ENCODE peak calls at places on chromosomes 6 and 20, in nine cellular contexts. S is AG08396; C is WTC11; F is HuH-7; K is epithelial cell of prostate; A is midbrain; Z is naive B cell; M is effector CD8-positive, alpha-beta T cell; R is NCI-H1092. E is an unnamed sample.

GRCh38 chr20:8837396-8837795 is 231.5 kb upstream of the PLCB4 start:
- DNase-seq in S (peak; percentile 38), C (no peak), F (no peak), K (peak; percentile 5), A (no peak), Z (no peak), M (no peak), R (no peak), E (no peak)

GRCh38 chr6:50610562-50610961 is 102.8 kb upstream of the TFAP2D start:
- DNase-seq in S (no peak), C (no peak), F (no peak), K (no peak), A (no peak), Z (no peak), M (no peak), R (no peak), E (no peak)

GRCh38 chr6:167825759-167826229 is 917 bp upstream of the AFDN start:
- DNase-seq in S (peak; percentile 72), C (peak; percentile 87), F (peak; percentile 95), K (no peak), A (no peak), Z (no peak), M (no peak), R (peak; percentile 56), E (no peak)

GRCh38 chr6:114830515-114830914 is 487.7 kb upstream of the HS3ST5 start:
- DNase-seq in S (no peak), C (no peak), F (no peak), K (no peak), A (no peak), Z (no peak), M (no peak), R (no peak), E (no peak)

GRCh38 chr6:835476-836160 is 142.7 kb upstream of the EXOC2 start:
- DNase-seq in S (no peak), C (no peak), F (no peak), K (no peak), A (no peak), Z (no peak), M (no peak), R (no peak), E (no peak)

GRCh38 chr20:35252037-35252461 is 25.6 kb downstream of the MMP24 start:
- DNase-seq in S (no peak), C (no peak), F (no peak), K (no peak), A (no peak), Z (no peak), M (no peak), R (no peak), E (no peak)

GRCh38 chr6:117275205-117275604 is 9.8 kb downstream of the VGLL2 start:
- DNase-seq in S (no peak), C (no peak), F (no peak), K (no peak), A (no peak), Z (no peak), M (no peak), R (no peak), E (no peak)

GRCh38 chr20:6692566-6693168 is 74.8 kb upstream of the BMP2 start:
- DNase-seq in S (no peak), C (no peak), F (peak; percentile 65), K (no peak), A (no peak), Z (no peak), M (no peak), R (no peak), E (peak; percentile 14)

GRCh38 chr6:100379386-100379785 is 85.3 kb downstream of the SIM1 start:
- DNase-seq in S (no peak), C (no peak), F (no peak), K (no peak), A (no peak), Z (no peak), M (no peak), R (no peak), E (no peak)

GRCh38 chr20:29878777-29879442 is 1378.6 kb upstream of the DEFB115 start:
- DNase-seq in S (no peak), C (peak; percentile 48), F (no peak), K (no peak), A (no peak), Z (no peak), M (no peak), R (no peak), E (no peak)

GRCh38 chr20:23305098-23305497 is 45.5 kb upstream of the NXT1 start:
- DNase-seq in S (peak; percentile 44), C (no peak), F (no peak), K (no peak), A (no peak), Z (no peak), M (no peak), R (no peak), E (no peak)

GRCh38 chr6:78967191-78967590 is 99.8 kb downstream of the IRAK1BP1 start:
- DNase-seq in S (no peak), C (no peak), F (no peak), K (no peak), A (no peak), Z (no peak), M (no peak), R (no peak), E (no peak)

GRCh38 chr6:37547564-37548061 is 47.9 kb upstream of the CCDC167 start:
- DNase-seq in S (no peak), C (no peak), F (no peak), K (peak; percentile 68), A (no peak), Z (peak; percentile 51), M (no peak), R (peak; percentile 45), E (peak; percentile 28)

GRCh38 chr20:38139156-38139912 is 25.7 kb downstream of the TGM2 start:
- DNase-seq in S (no peak), C (no peak), F (no peak), K (no peak), A (no peak), Z (no peak), M (no peak), R (no peak), E (no peak)

GRCh38 chr20:49668181-49668877 is 45.3 kb downstream of the B4GALT5 start:
- DNase-seq in S (no peak), C (no peak), F (no peak), K (no peak), A (no peak), Z (peak; percentile 12), M (peak; percentile 18), R (no peak), E (peak; percentile 17)

GRCh38 chr6:9039258-9039657 is 603.9 kb upstream of the SLC35B3 start:
- DNase-seq in S (no peak), C (no peak), F (peak; percentile 14), K (no peak), A (no peak), Z (no peak), M (no peak), R (no peak), E (no peak)

GRCh38 chr6:26537160-26537845 is 863 bp upstream of the HMGN4 start:
- DNase-seq in S (peak; percentile 76), C (peak; percentile 92), F (no peak), K (peak; percentile 87), A (peak; percentile 89), Z (peak; percentile 87), M (peak; percentile 84), R (peak; percentile 84), E (peak; percentile 92)

GRCh38 chr20:50475879-50476292 is 34.3 kb upstream of the PTPN1 start:
- DNase-seq in S (peak; percentile 39), C (no peak), F (no peak), K (no peak), A (no peak), Z (no peak), M (no peak), R (no peak), E (no peak)

GRCh38 chr20:35719717-35720116 is 20.5 kb downstream of the ROMO1 start:
- DNase-seq in S (no peak), C (no peak), F (no peak), K (no peak), A (no peak), Z (no peak), M (no peak), R (no peak), E (no peak)

GRCh38 chr20:36144336-36144735 is 10.2 kb upstream of the EPB41L1 start:
- DNase-seq in S (no peak), C (no peak), F (no peak), K (no peak), A (no peak), Z (no peak), M (no peak), R (no peak), E (no peak)

GRCh38 chr6:2097464-2097863 is 147.9 kb downstream of the GMDS start:
- DNase-seq in S (no peak), C (no peak), F (no peak), K (no peak), A (no peak), Z (no peak), M (no peak), R (no peak), E (no peak)

GRCh38 chr6:133447924-133448323 is 206.8 kb downstream of the EYA4 start:
- DNase-seq in S (peak; percentile 10), C (no peak), F (peak; percentile 13), K (no peak), A (no peak), Z (no peak), M (no peak), R (no peak), E (peak; percentile 29)

GRCh38 chr6:28282923-28283322 is 1.6 kb downstream of the PGBD1 start:
- DNase-seq in S (no peak), C (no peak), F (no peak), K (no peak), A (no peak), Z (no peak), M (no peak), R (no peak), E (no peak)

GRCh38 chr20:46552460-46553420 is 2.3 kb upstream of the OCSTAMP start:
- DNase-seq in S (no peak), C (no peak), F (no peak), K (no peak), A (no peak), Z (peak; percentile 11), M (no peak), R (no peak), E (no peak)

E was measured in Ammon's horn.